ENCODE peak calls at places on chromosomes 11 and 22, in five cellular contexts. B is HepG2, C is K562, X is GM12878, O is H1. Y is an unnamed sample.

GRCh38 chr11:123202723-123203122 is 7.7 kb upstream of the CLMP start:
- DNase-seq in O (peak; percentile 37), B (no peak), X (no peak), C (no peak), Y (no peak)

GRCh38 chr22:43560651-43561050 is 148.8 kb downstream of the MPPED1 start:
- DNase-seq in X (no peak), C (no peak), O (no peak), B (no peak), Y (no peak)

GRCh38 chr11:100930185-100930778 is 199.3 kb downstream of the PGR start:
- DNase-seq in C (peak; percentile 68), B (peak; percentile 46), O (no peak), X (no peak), Y (peak; percentile 6)

GRCh38 chr22:29156507-29156906 is 49.2 kb upstream of the EMID1 start:
- DNase-seq in B (peak; percentile 20), C (peak; percentile 58), X (no peak), O (peak; percentile 68), Y (no peak)

GRCh38 chr11:17600316-17601205 is 53.5 kb downstream of the OTOG start:
- DNase-seq in C (no peak), O (no peak), X (no peak), B (no peak), Y (no peak)

GRCh38 chr11:7004482-7004881 is 15.7 kb downstream of the ZNF214 start:
- DNase-seq in X (no peak), B (no peak), C (peak; percentile 16), O (no peak), Y (no peak)

GRCh38 chr11:101563166-101563565 is 20.6 kb downstream of the TRPC6 start:
- DNase-seq in C (no peak), O (no peak), B (no peak), X (no peak), Y (no peak)

GRCh38 chr11:18785416-18785815 is 6.2 kb downstream of the PTPN5 start:
- DNase-seq in X (no peak), O (no peak), B (no peak), C (no peak), Y (peak; percentile 48)

GRCh38 chr11:13338437-13339069 is 61.0 kb downstream of the BMAL1 start:
- DNase-seq in X (no peak), C (peak; percentile 13), B (no peak), O (no peak), Y (no peak)

GRCh38 chr11:15695096-15695721 is 580.5 kb downstream of the INSC start:
- DNase-seq in B (no peak), X (no peak), C (no peak), O (no peak), Y (no peak)

GRCh38 chr11:103609117-103610066 is 427.0 kb upstream of the DDI1 start:
- DNase-seq in B (no peak), X (no peak), O (no peak), C (no peak), Y (no peak)

GRCh38 chr11:122715883-122716282 is 60.4 kb downstream of the UBASH3B start:
- DNase-seq in B (no peak), X (no peak), C (no peak), O (no peak), Y (no peak)

GRCh38 chr11:41868606-41869005 is 409.2 kb upstream of the LRRC4C start:
- DNase-seq in X (no peak), B (no peak), C (no peak), O (no peak), Y (no peak)

GRCh38 chr11:10117709-10118341 is 176.2 kb downstream of the SBF2 start:
- DNase-seq in B (peak; percentile 7), X (no peak), C (no peak), O (no peak), Y (no peak)

GRCh38 chr22:43007519-43008102 is 7.3 kb downstream of the PACSIN2 start:
- DNase-seq in C (peak; percentile 90), O (no peak), B (peak; percentile 65), X (no peak), Y (no peak)

GRCh38 chr11:19606856-19607655 is 105.6 kb upstream of the NAV2 start:
- DNase-seq in C (no peak), B (no peak), O (no peak), X (no peak), Y (no peak)

GRCh38 chr11:99068832-99069231 is 48.1 kb downstream of the CNTN5 start:
- DNase-seq in X (no peak), O (no peak), C (no peak), B (no peak), Y (no peak)

GRCh38 chr11:65639623-65640482 is 2.0 kb downstream of the SIPA1 start:
- DNase-seq in O (no peak), C (no peak), B (no peak), X (peak; percentile 91), Y (no peak)

GRCh38 chr11:121553806-121554205 is 101.0 kb upstream of the SORL1-AS1 start:
- DNase-seq in O (no peak), B (peak; percentile 91), C (peak; percentile 1), X (no peak), Y (no peak)

GRCh38 chr11:66443602-66444001 is 5.0 kb upstream of the MRPL11 start:
- DNase-seq in X (no peak), B (no peak), O (no peak), C (no peak), Y (no peak)

GRCh38 chr11:10285148-10285802 is 8.7 kb downstream of the SBF2 start:
- DNase-seq in C (no peak), X (no peak), O (no peak), B (peak; percentile 87), Y (no peak)

GRCh38 chr11:108235192-108235591 is 12.3 kb downstream of the ATM start:
- DNase-seq in O (no peak), B (no peak), X (no peak), C (no peak), Y (no peak)

GRCh38 chr11:57764527-57764926 is 2.9 kb downstream of the CTNND1 start:
- DNase-seq in B (no peak), O (no peak), X (no peak), C (no peak), Y (no peak)
- TF ChIP-seq GABPA in B (no peak), O (no peak), X (no peak), C (no peak), Y (no peak)

GRCh38 chr22:45632791-45633515 is 38.7 kb upstream of the ATXN10 start:
- DNase-seq in C (no peak), X (no peak), O (no peak), B (peak; percentile 62), Y (no peak)
- TF ChIP-seq MAX in C (no peak), X (no peak), O (no peak), B (no peak), Y (no peak)

GRCh38 chr11:73311394-73311869 is 3.4 kb downstream of the ARHGEF17 start:
- DNase-seq in X (no peak), B (no peak), O (no peak), C (no peak), Y (no peak)

GRCh38 chr11:73312806-73313403 is 4.8 kb downstream of the ARHGEF17 start:
- DNase-seq in X (no peak), B (no peak), C (no peak), O (no peak), Y (peak; percentile 83)

GRCh38 chr11:73310661-73311393 is 2.8 kb downstream of the ARHGEF17 start:
- DNase-seq in O (no peak), X (no peak), B (no peak), C (no peak), Y (no peak)

GRCh38 chr11:73313652-73314051 is 5.6 kb downstream of the ARHGEF17 start:
- DNase-seq in X (no peak), O (no peak), B (no peak), C (no peak), Y (no peak)

DNA sequence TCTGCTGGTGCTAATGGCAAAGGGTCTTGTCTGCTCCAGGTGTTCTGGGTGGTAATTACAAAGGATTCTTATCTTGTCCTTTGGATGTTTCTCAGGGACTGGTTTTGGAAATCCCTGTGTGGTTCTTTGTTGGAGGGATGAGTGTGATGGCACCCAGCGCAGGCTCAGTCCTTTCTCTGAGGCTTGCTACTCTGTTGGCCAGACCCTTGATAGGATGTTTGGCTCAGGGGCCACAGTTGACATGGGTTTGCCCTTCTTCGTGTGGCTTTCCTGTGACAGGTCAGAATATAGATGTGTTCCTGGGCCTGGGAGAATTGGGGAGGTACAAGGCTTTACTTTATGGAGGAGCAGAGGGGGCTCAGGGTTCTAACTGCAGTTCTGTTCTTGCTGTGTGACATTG is 4.0 kb downstream of the ARHGEF17 start:
- DNase-seq in B (no peak), C (no peak), X (no peak), O (no peak), Y (no peak)
- H3K4me1 ChIP-seq in B (peaks cover 79% of the 10 kb centered on the region), C (peaks cover 3% of the 10 kb centered on the region), X (peaks cover 16% of the 10 kb centered on the region), O (no peaks in the 10 kb centered on the region), Y (peaks cover 77% of the 10 kb centered on the region)

DNA sequence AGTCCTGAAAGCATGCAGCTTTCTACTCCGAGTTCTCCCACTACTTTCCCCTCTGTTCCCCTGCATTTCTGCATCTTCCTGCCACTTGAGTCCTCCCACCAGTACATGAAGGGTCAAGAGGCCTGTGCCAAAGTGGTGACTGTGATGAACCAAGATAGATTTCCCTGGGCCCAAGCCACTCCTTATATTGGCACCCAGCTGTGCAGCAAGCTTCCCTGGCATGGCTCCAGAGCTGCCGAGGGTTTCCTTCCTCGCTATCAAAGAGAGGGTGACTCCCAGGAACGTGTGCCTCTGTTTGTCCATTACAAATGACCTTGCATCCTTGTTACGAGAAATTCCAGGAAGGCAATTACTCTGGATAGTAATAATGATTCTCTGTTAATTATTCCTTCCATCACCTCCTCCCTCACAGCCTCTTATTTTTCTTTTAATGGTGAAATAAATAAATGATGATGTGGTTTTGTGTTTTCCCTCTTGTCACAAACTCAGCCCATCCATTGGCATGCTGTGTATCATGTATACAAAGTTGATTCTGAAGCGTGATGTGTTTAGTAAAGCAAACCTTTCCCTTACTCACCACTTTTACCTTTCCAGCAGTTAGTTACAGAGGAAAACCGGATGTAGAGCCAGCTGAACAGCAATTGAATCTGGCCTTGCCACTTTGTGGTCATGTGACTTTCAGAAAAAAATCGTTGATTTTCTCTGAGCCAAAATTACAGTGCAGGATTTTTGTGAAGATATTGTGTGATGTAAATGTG is 8.3 kb downstream of the SRSF8 start:
- DNase-seq in X (no peak), C (no peak), O (no peak), B (no peak), Y (no peak)
- TF ChIP-seq GABPA in X (no peak), C (no peak), O (no peak), B (no peak), Y (no peak)

DNA sequence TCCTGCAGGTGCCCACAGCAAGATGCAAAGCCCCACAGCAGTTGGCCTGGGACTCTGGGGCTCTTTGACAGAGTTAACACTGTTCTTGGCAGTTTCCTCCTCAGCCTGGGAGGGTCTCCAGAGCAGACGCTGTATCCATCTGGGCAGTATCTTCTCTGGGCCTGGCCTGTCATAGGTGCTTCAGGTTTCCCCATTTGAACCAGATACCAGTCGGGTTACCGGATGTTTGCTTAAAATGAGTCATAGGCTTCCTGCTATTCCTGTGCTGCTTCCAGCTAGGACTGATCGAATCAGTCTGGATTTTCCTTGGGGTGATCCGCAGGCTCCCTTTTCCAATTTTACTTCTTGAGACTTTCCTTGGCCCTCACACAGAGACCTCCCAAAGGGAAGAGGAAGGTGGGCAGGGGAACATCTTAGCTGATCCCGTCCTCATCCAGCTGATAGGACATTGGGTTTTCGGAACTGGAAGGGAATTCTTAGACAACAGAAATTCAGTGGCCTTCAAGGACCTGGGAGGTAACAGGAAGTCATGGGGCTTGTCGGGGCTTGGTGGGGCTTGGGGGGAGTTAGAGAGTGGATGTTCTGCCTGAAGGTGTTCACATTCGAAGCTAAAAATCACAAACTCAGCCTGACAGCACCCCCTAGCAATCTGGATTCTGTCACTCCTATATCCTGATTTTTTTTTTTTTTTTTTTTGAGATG is 2.4 kb upstream of the RANGAP1 start:
- DNase-seq in C (no peak), B (peak; percentile 92), O (no peak), X (no peak), Y (no peak)
- TF ChIP-seq MAX in C (no peak), B (peak; percentile 5), O (no peak), X (no peak), Y (no peak)

Y was measured in SK-N-SH.